ENCODE peak calls at places on chromosomes 5 and 9, in seven cellular contexts. V is astrocyte, R is H9, W is colonic mucosa, J is HCT116, D is trophoblast cell, H is PC-3. K is an unnamed sample.

GRCh38 chr9:106934424-106934823 is 71.5 kb downstream of the ZNF462 start:
- DNase-seq in V (no peak), R (no peak), W (no peak), J (no peak), D (no peak), H (no peak), K (no peak)

GRCh38 chr5:88785396-88786216 is 97.4 kb downstream of the MEF2C start:
- DNase-seq in V (peak; percentile 97), R (no peak), W (peak; percentile 40), J (peak; percentile 96), D (peak; percentile 72), H (peak; percentile 95), K (peak; percentile 97)

GRCh38 chr9:104682642-104683041 is 11.7 kb upstream of the OR13D1 start:
- DNase-seq in V (peak; percentile 22), R (no peak), W (no peak), J (peak; percentile 53), D (no peak), H (peak; percentile 66), K (peak; percentile 51)

GRCh38 chr9:83537331-83538171 is 650 bp downstream of the FRMD3 start:
- DNase-seq in V (peak; percentile 1), R (no peak), W (peak; percentile 20), J (no peak), D (no peak), H (no peak), K (peak; percentile 8)

GRCh38 chr5:148788636-148789035 is 37.8 kb upstream of the ADRB2 start:
- DNase-seq in V (no peak), R (no peak), W (no peak), J (no peak), D (no peak), H (peak; percentile 80), K (peak; percentile 42)

GRCh38 chr9:105994970-105995369 is 300.6 kb downstream of the TMEM38B start:
- DNase-seq in V (peak; percentile 2), R (no peak), W (no peak), J (no peak), D (peak; percentile 48), H (peak; percentile 32), K (peak; percentile 26)

GRCh38 chr9:36997414-36997813 is 36.7 kb downstream of the PAX5 start:
- DNase-seq in V (peak; percentile 20), R (no peak), W (no peak), J (no peak), D (peak; percentile 36), H (peak; percentile 65), K (no peak)

GRCh38 chr9:116605060-116605459 is 82.0 kb upstream of the TRIM32 start:
- DNase-seq in V (no peak), R (no peak), W (no peak), J (no peak), D (no peak), H (no peak), K (no peak)

GRCh38 chr5:108141676-108142075 is 240.2 kb downstream of the FBXL17 start:
- DNase-seq in V (peak; percentile 47), R (no peak), W (no peak), J (no peak), D (no peak), H (no peak), K (peak; percentile 10)

GRCh38 chr5:98827161-98827560 is 53.7 kb downstream of the RGMB start:
- DNase-seq in V (peak; percentile 27), R (no peak), W (no peak), J (peak; percentile 45), D (peak; percentile 3), H (peak; percentile 80), K (peak; percentile 49)

GRCh38 chr9:131620764-131621520 is 75.6 kb downstream of the PRRT1B start:
- DNase-seq in V (no peak), R (no peak), W (no peak), J (no peak), D (no peak), H (no peak), K (no peak)

GRCh38 chr9:116483622-116484482 is 203.3 kb upstream of the TRIM32 start:
- DNase-seq in V (no peak), R (no peak), W (no peak), J (no peak), D (no peak), H (no peak), K (no peak)

GRCh38 chr5:11684607-11685006 is 219.6 kb downstream of the CTNND2 start:
- DNase-seq in V (no peak), R (no peak), W (no peak), J (no peak), D (no peak), H (no peak), K (no peak)

GRCh38 chr9:134734270-134734669 is 92.7 kb downstream of the COL5A1 start:
- DNase-seq in V (peak; percentile 44), R (no peak), W (peak; percentile 31), J (no peak), D (no peak), H (no peak), K (peak; percentile 85)

GRCh38 chr5:30500513-30500912 is 693.0 kb upstream of the CDH6 start:
- DNase-seq in V (no peak), R (no peak), W (no peak), J (no peak), D (no peak), H (no peak), K (no peak)

GRCh38 chr5:54836959-54837534 is 148.3 kb downstream of the ESM1 start:
- DNase-seq in V (no peak), R (no peak), W (no peak), J (no peak), D (peak; percentile 37), H (no peak), K (no peak)
- H3K4me1 ChIP-seq in V (peaks cover 5% of the 10 kb centered on the region), R (no peaks in the 10 kb centered on the region), W (no peaks in the 10 kb centered on the region), J (no peaks in the 10 kb centered on the region), D (no peaks in the 10 kb centered on the region), H (no peaks in the 10 kb centered on the region), K (no peaks in the 10 kb centered on the region)

DNA sequence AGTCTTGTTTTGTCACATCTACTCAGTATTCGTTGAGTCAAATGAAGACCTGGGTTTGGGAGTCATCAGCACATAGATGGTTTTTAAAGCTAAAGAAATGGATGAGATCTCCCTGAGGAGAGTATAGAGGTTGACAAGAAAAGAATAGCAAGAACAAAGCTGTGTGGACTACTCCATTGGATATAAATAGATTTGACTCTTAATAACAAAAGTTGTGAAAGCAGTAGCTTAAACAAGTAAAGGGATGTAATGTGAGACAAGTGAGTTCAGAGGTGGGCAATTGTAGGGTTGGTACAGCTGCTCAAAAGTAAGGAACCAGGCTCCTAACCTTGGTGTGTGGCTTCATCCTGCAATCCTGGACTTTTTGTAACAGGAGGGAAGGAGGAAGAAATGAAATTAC is 49.3 kb downstream of the CSNK1G3 start:
- DNase-seq in V (no peak), R (no peak), W (no peak), J (no peak), D (no peak), H (no peak), K (peak; percentile 9)
- H3K9ac ChIP-seq in V (no peak overlapping the region), R (no peak overlapping the region), W (no peak overlapping the region), J (no peak overlapping the region), D (no peak overlapping the region), H (no peak overlapping the region), K (no peak overlapping the region)

DNA sequence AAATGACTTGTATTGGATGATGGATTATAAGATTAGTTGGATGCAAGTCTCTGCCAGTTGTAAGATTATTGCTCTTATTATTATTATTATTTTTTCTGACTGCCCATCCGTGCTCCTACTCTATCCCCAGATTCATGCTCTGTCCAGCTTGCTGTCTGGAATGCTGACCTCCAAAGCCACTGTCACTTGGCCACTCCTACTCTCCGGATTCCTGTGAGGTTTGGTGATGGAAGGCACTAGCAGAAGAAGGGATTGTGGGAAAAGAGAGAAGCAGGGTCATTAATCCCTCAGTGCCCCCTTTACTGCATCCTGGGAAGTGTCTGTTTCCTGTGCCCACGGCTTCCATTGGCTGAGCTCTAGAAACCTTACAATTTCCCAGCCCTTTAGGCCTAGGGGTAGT is 76.3 kb upstream of the IL12B start:
- DNase-seq in V (no peak), R (no peak), W (no peak), J (no peak), D (no peak), H (no peak), K (no peak)
- H3K4me1 ChIP-seq in V (no peaks in the 10 kb centered on the region), R (no peaks in the 10 kb centered on the region), W (no peaks in the 10 kb centered on the region), J (no peaks in the 10 kb centered on the region), D (no peaks in the 10 kb centered on the region), H (no peaks in the 10 kb centered on the region), K (no peaks in the 10 kb centered on the region)

GRCh38 chr5:151038292-151038745 is 17.9 kb downstream of the GPX3 start:
- DNase-seq in V (no peak), R (no peak), W (no peak), J (no peak), D (no peak), H (no peak), K (no peak)
- H3K9ac ChIP-seq in V (peak overlapping the region; percentile 9), R (no peak overlapping the region), W (no peak overlapping the region), J (peak overlapping the region; percentile 40), D (no peak overlapping the region), H (no peak overlapping the region), K (peak overlapping the region; percentile 66)

GRCh38 chr5:140245354-140245753 is 57.5 kb downstream of the PFDN1 start:
- DNase-seq in V (no peak), R (no peak), W (no peak), J (no peak), D (no peak), H (no peak), K (peak; percentile 52)

GRCh38 chr5:140242099-140242498 is 60.8 kb downstream of the PFDN1 start:
- DNase-seq in V (no peak), R (peak; percentile 54), W (no peak), J (no peak), D (no peak), H (no peak), K (no peak)

GRCh38 chr5:140244525-140245025 is 58.3 kb downstream of the PFDN1 start:
- DNase-seq in V (peak; percentile 72), R (peak; percentile 94), W (peak; percentile 91), J (no peak), D (peak; percentile 79), H (peak; percentile 93), K (peak; percentile 91)

GRCh38 chr5:140242890-140243585 is 59.9 kb downstream of the PFDN1 start:
- DNase-seq in V (no peak), R (no peak), W (no peak), J (no peak), D (no peak), H (no peak), K (no peak)

DNA sequence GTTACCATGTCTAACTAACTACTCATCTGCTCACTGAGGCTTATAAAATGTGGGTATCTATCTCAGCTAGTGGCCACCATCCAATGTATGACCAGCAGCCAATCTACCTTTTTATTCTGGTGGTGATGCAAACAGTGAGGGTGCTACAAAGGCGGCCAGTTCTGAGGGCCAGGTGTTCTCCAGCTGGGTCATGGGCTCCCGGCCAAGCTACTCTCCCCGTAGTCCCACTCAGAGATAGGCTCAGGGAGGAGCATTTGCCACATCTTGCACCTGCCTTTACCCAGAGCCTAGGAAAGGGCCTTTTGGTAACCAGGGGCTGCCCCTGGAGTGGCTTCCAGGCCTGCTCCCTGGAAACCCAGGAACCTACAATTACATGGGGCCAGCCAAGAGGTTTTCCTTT is 59.0 kb downstream of the PFDN1 start:
- DNase-seq in V (no peak), R (no peak), W (no peak), J (no peak), D (no peak), H (no peak), K (no peak)
- H3K4me1 ChIP-seq in V (peaks cover 46% of the 10 kb centered on the region), R (peaks cover 9% of the 10 kb centered on the region), W (peaks cover 16% of the 10 kb centered on the region), J (peaks cover 25% of the 10 kb centered on the region), D (peaks cover 19% of the 10 kb centered on the region), H (peaks cover 55% of the 10 kb centered on the region), K (peaks cover 41% of the 10 kb centered on the region)

GRCh38 chr5:50929174-50929573 is 262.7 kb downstream of the PARP8 start:
- DNase-seq in V (no peak), R (no peak), W (no peak), J (no peak), D (no peak), H (no peak), K (no peak)

GRCh38 chr5:50934343-50934742 is 267.9 kb downstream of the PARP8 start:
- DNase-seq in V (no peak), R (no peak), W (no peak), J (no peak), D (no peak), H (no peak), K (no peak)
- H3K9ac ChIP-seq in V (no peak overlapping the region), R (no peak overlapping the region), W (no peak overlapping the region), J (no peak overlapping the region), D (no peak overlapping the region), H (no peak overlapping the region), K (no peak overlapping the region)

K was measured in mesenchymal stem cell.